ENCODE peak calls at places on chromosome 20, in ten cellular contexts. U, C, N, M, V, Y, T, L, R and K are unnamed samples.

GRCh38 chr20:25532971-25533391 is 52.4 kb downstream of the NINL start:
- DNase-seq in C (no peak), Y (no peak), L (no peak), T (no peak), U (no peak), M (no peak), V (no peak), R (peak; percentile 62), N (no peak), K (no peak)

GRCh38 chr20:50594591-50595432 is 84.6 kb downstream of the PTPN1 start:
- DNase-seq in V (no peak), T (no peak), Y (no peak), M (no peak), L (no peak), U (no peak), C (peak; percentile 75), R (no peak), N (no peak), K (peak; percentile 76)

GRCh38 chr20:41041693-41042092 is 13.1 kb downstream of the TOP1 start:
- DNase-seq in T (no peak), M (no peak), L (no peak), Y (no peak), U (no peak), R (no peak), N (no peak), C (no peak), V (no peak), K (no peak)

GRCh38 chr20:25037288-25038102 is 20.4 kb downstream of the ACSS1 start:
- DNase-seq in Y (peak; percentile 60), L (no peak), C (no peak), V (no peak), T (no peak), U (no peak), R (no peak), N (no peak), M (no peak), K (no peak)

GRCh38 chr20:36754656-36755222 is 8.8 kb upstream of the NDRG3 start:
- DNase-seq in L (peak; percentile 54), R (peak; percentile 75), U (no peak), C (peak; percentile 66), N (peak; percentile 68), M (peak; percentile 46), V (peak; percentile 81), T (no peak), Y (no peak), K (peak; percentile 71)

GRCh38 chr20:34708621-34709043 is 4.5 kb downstream of the TP53INP2 start:
- DNase-seq in M (peak; percentile 62), C (peak; percentile 47), Y (peak; percentile 41), R (no peak), T (no peak), L (peak; percentile 72), U (no peak), N (peak; percentile 21), V (peak; percentile 48), K (peak; percentile 84)

GRCh38 chr20:43947316-43947710 is 32.7 kb downstream of the TOX2 start:
- DNase-seq in N (no peak), C (no peak), T (no peak), V (no peak), L (no peak), U (no peak), Y (no peak), R (no peak), M (no peak), K (no peak)

GRCh38 chr20:59525500-59526241 is 78.7 kb upstream of the PHACTR3 start:
- DNase-seq in V (peak; percentile 68), N (peak; percentile 6), R (peak; percentile 19), M (peak; percentile 87), C (peak; percentile 84), L (peak; percentile 48), Y (peak; percentile 68), U (no peak), T (peak; percentile 12), K (peak; percentile 83)

GRCh38 chr20:32017711-32018251 is 7.5 kb downstream of the CCM2L start:
- DNase-seq in C (peak; percentile 89), N (no peak), L (peak; percentile 54), R (no peak), U (no peak), Y (peak; percentile 90), V (no peak), T (no peak), M (peak; percentile 65), K (peak; percentile 98)

GRCh38 chr20:45545754-45546453 is 1.3 kb downstream of the EPPIN start:
- DNase-seq in U (no peak), Y (peak; percentile 3), C (peak; percentile 23), T (no peak), R (peak; percentile 3), N (peak; percentile 7), V (peak; percentile 14), M (no peak), L (no peak), K (peak; percentile 21)